ENCODE peak calls at places on chromosomes 7 and 10, in four cellular contexts. G is HCT116, I is AG09309, K is fibroblast of mammary gland. F is an unnamed sample.

GRCh38 chr10:31961675-31962074 is 33.0 kb upstream of the ARHGAP12 start:
- DNase-seq in I (peak; percentile 65), K (peak; percentile 57), G (no peak), F (peak; percentile 31)

GRCh38 chr10:17838080-17838634 is 29.0 kb downstream of the MRC1 start:
- DNase-seq in I (no peak), K (peak; percentile 29), G (no peak), F (no peak)

GRCh38 chr10:38070501-38070900 is 23.6 kb upstream of the ZNF37A start:
- DNase-seq in I (no peak), G (no peak), K (no peak), F (no peak)

GRCh38 chr7:134562136-134562535 is 13.2 kb downstream of the AKR1B15 start:
- DNase-seq in G (no peak), K (peak; percentile 91), I (peak; percentile 75), F (peak; percentile 45)

GRCh38 chr10:5095687-5096086 is 1.5 kb downstream of the AKR1C3 start:
- DNase-seq in G (no peak), K (peak; percentile 35), I (no peak), F (no peak)

GRCh38 chr7:130890176-130891020 is 156.4 kb upstream of the KLF14 start:
- DNase-seq in I (no peak), G (no peak), K (peak; percentile 82), F (no peak)

GRCh38 chr10:98006266-98006665 is 24.2 kb downstream of the CRTAC1 start:
- DNase-seq in I (no peak), G (no peak), K (no peak), F (no peak)

GRCh38 chr10:19638173-19638872 is 177.9 kb upstream of the PLXDC2 start:
- DNase-seq in G (no peak), K (peak; percentile 92), I (peak; percentile 69), F (peak; percentile 21)

GRCh38 chr10:132193907-132194552 is 7.3 kb downstream of the DPYSL4 start:
- DNase-seq in K (no peak), G (no peak), I (no peak), F (no peak)

GRCh38 chr7:102111063-102111757 is 175.5 kb upstream of the SH2B2 start:
- DNase-seq in G (no peak), I (no peak), K (no peak), F (no peak)

GRCh38 chr7:99677013-99677412 is 2.8 kb downstream of the CYP3A5 start:
- DNase-seq in I (no peak), G (no peak), K (peak; percentile 57), F (no peak)

GRCh38 chr10:113305871-113306270 is 247.0 kb upstream of the HABP2 start:
- DNase-seq in I (no peak), G (no peak), K (peak; percentile 78), F (no peak)

GRCh38 chr10:24449769-24450310 is 240.9 kb downstream of the KIAA1217 start:
- DNase-seq in K (no peak), I (no peak), G (no peak), F (no peak)
- H3K4me3 ChIP-seq in K (no peak overlapping the region), I (peak overlapping the region; percentile 25), G (no peak overlapping the region), F (peak overlapping the region; percentile 59)

GRCh38 chr7:52920977-52921376 is 114.5 kb upstream of the POM121L12 start:
- DNase-seq in K (no peak), I (no peak), G (no peak), F (no peak)

DNA sequence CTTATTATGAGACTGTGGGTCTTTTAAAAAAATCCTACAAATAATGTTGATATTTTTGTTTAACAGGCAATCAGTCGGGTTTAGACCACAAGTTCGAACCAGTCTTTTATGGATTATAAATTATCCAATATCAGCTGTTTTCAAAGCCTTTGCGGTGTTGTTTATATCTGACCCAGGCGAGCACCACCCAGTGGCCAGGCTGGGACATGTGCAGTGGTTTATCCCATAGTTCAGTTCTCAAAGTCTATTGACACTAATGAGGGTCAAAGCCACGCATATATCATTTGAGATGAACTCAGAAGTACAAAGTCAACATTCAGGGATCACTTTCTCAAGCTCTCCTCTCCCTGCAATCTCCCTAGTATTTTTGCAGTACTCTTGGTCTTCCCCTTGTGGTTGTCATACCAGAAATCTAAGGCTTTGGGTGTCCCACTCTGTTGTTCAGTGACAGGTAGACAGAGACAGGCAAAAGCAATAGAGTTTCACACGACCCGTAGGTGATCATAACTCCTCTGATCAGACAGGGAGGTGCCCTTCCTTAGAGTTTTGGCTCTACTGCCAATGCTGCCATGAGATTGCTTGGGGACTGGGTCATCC is 117.4 kb upstream of the POM121L12 start:
- DNase-seq in I (no peak), K (no peak), G (no peak), F (no peak)
- TF ChIP-seq CTCF in I (no peak), K (no peak), G (no peak), F (no peak)

GRCh38 chr7:50336909-50337703 is 32.6 kb downstream of the IKZF1 start:
- DNase-seq in I (no peak), G (no peak), K (no peak), F (no peak)
- H3K4me3 ChIP-seq in I (no peak overlapping the region), G (no peak overlapping the region), K (no peak overlapping the region), F (no peak overlapping the region)

DNA sequence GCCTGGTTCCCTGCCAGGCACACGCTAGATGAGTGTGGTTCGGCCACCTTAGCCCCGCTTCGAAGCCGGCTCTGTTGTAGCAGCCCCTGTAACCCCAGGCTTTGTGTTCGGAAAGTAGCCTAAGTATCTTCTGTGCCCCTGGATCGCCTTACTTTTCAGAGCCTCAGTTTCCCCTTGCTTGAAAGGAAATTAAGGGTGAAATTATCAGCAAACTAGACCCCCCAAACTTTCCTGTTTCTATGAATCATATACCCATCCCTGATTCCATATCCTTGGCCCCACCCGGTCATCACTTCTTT is 312 bp downstream of the PDCD11 start:
- DNase-seq in I (no peak), K (no peak), G (no peak), F (no peak)
- TF ChIP-seq CTCF in I (no peak), K (no peak), G (no peak), F (no peak)

GRCh38 chr7:128266891-128267839 is 26.1 kb downstream of the LEP start:
- DNase-seq in G (no peak), K (peak; percentile 59), I (peak; percentile 29), F (peak; percentile 19)
- H3K4me3 ChIP-seq in G (no peak overlapping the region), K (peak overlapping the region; percentile 20), I (no peak overlapping the region), F (peak overlapping the region; percentile 35)

DNA sequence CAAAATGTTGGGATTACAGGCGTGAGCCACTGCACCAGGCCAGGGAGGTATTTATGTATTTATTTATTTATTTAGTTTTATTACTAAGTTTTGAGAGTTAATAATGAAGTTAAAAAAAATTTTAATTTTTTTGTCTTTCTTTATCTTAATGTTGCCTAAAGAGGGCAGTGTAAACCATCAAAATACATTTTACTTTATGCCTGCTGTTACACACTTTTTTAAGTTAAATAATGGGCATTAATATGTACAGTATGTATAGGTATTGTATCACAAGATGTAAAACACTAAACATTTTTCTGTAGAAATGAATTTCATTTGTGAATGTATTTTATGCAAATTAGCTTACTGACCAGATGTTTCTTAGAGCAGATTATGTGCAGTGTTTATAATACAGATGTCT is 129.4 kb downstream of the AASS start:
- DNase-seq in K (peak; percentile 2), I (no peak), G (no peak), F (no peak)
- TF ChIP-seq CTCF in K (peak; percentile 9), I (peak; percentile 9), G (peak; percentile 24), F (no peak)

DNA sequence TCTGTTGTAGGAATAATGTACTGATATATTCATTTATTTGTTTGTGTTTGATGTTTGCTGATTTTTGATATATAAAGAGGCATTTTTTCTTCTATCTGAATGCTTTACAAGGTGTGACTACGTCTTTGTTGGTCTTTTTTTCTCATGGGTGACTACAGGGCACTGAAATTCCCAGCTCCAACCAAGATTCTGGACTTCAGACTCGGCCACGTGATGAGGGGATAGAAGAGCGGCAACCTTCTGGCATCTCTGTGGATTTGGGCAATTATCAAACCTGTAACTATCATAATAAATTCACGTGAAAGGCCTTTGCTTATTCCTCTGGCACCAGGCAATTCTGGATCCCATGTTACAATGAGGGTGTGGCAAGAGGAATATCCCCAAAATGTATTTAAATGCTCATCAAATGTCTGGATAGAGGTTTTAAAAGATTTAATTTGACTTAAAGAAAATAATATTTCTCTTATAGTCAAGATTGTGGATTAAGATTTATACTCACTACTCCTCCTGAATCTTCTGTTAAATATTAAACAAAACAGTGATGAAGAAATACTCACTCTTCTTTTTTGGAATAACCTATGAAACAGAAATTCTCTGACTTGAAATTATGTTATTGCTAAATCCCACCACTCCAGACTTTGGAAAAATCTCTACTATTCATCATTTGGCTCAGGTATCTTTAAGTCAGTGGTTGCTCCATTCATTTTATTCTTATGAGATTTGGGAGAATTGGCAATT is 276.3 kb downstream of the GPR37 start:
- DNase-seq in K (no peak), G (no peak), I (no peak), F (no peak)
- H3K4me3 ChIP-seq in K (no peak overlapping the region), G (no peak overlapping the region), I (no peak overlapping the region), F (no peak overlapping the region)

DNA sequence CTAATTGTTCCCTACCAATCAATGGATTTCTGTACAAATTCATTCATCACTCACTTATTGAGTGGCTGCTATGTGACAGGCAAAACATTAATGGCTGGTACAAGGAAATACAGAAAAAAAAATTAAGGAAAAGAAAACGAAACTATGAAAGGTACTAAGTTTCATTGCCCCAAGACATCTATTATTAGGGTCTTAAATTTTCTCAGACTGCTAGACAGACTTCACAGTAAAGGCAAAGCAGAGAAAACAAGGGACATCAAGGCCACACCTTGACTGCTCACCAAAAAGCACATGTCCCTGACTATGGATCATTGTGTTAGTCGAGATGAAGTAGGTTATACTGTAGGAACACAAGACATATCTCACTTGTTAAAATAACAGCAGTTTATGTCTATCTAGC is 36.5 kb downstream of the DGKI start:
- DNase-seq in G (no peak), K (no peak), I (no peak), F (no peak)
- TF ChIP-seq CTCF in G (no peak), K (no peak), I (no peak), F (no peak)

GRCh38 chr7:125573131-125573530 is 643.5 kb upstream of the POT1 start:
- DNase-seq in I (no peak), G (no peak), K (no peak), F (no peak)
- H3K4me3 ChIP-seq in I (no peak overlapping the region), G (no peak overlapping the region), K (no peak overlapping the region), F (no peak overlapping the region)

GRCh38 chr10:122461729-122462532 is 578 bp downstream of the HTRA1 start:
- DNase-seq in G (no peak), K (no peak), I (no peak), F (no peak)
- TF ChIP-seq CTCF in G (no peak), K (no peak), I (no peak), F (no peak)

F was measured in AG04449.